ENCODE peak calls at places on chromosome 4, in seven cellular contexts. Q, M, A, R, H, B and O are unnamed samples.

GRCh38 chr4:183541081-183542045 is 36.5 kb downstream of the ING2 start:
- DNase-seq in Q (peak), M (no peak), A (no peak), R (no peak), H (no peak), B (peak), O (no peak)

GRCh38 chr4:2048831-2049230 is 10.3 kb upstream of the NAT8L start:
- DNase-seq in Q (no peak), M (no peak), A (peak), R (no peak), H (no peak), B (no peak), O (no peak)

GRCh38 chr4:123505077-123505456 is 108.5 kb downstream of the SPRY1 start:
- DNase-seq in Q (no peak), M (no peak), A (no peak), R (no peak), H (no peak), B (no peak), O (no peak)

GRCh38 chr4:163748474-163748873 is 254.0 kb downstream of the TMA16 start:
- DNase-seq in Q (peak), M (peak), A (no peak), R (no peak), H (no peak), B (no peak), O (peak)

GRCh38 chr4:132123870-132124623 is 1025.0 kb upstream of the PCDH10 start:
- DNase-seq in Q (peak), M (peak), A (no peak), R (no peak), H (no peak), B (no peak), O (peak)

GRCh38 chr4:1993169-1993516 is 15.6 kb downstream of the NELFA start:
- DNase-seq in Q (no peak), M (no peak), A (no peak), R (no peak), H (no peak), B (no peak), O (no peak)

GRCh38 chr4:112352736-112353135 is 55.6 kb downstream of the ALPK1 start:
- DNase-seq in Q (no peak), M (no peak), A (no peak), R (no peak), H (no peak), B (no peak), O (no peak)

GRCh38 chr4:85486425-85487101 is 11.6 kb downstream of the ARHGAP24 start:
- DNase-seq in Q (peak), M (no peak), A (no peak), R (no peak), H (no peak), B (peak), O (peak)

GRCh38 chr4:5045099-5045498 is 6.2 kb upstream of the STK32B start:
- DNase-seq in Q (no peak), M (no peak), A (no peak), R (peak), H (peak), B (peak), O (no peak)

GRCh38 chr4:48693856-48694574 is 86.1 kb downstream of the FRYL start:
- DNase-seq in Q (no peak), M (no peak), A (no peak), R (no peak), H (no peak), B (no peak), O (no peak)

GRCh38 chr4:142404191-142404611 is 441.9 kb downstream of the INPP4B start:
- DNase-seq in Q (peak), M (peak), A (no peak), R (peak), H (peak), B (peak), O (peak)

GRCh38 chr4:142406917-142407501 is 439.1 kb downstream of the INPP4B start:
- DNase-seq in Q (no peak), M (no peak), A (no peak), R (no peak), H (peak), B (no peak), O (peak)

GRCh38 chr4:142407569-142407968 is 438.5 kb downstream of the INPP4B start:
- DNase-seq in Q (no peak), M (no peak), A (no peak), R (no peak), H (no peak), B (no peak), O (peak)

GRCh38 chr4:142405021-142405991 is 440.8 kb downstream of the INPP4B start:
- DNase-seq in Q (peak), M (peak), A (peak), R (peak), H (peak), B (peak), O (peak)

DNA sequence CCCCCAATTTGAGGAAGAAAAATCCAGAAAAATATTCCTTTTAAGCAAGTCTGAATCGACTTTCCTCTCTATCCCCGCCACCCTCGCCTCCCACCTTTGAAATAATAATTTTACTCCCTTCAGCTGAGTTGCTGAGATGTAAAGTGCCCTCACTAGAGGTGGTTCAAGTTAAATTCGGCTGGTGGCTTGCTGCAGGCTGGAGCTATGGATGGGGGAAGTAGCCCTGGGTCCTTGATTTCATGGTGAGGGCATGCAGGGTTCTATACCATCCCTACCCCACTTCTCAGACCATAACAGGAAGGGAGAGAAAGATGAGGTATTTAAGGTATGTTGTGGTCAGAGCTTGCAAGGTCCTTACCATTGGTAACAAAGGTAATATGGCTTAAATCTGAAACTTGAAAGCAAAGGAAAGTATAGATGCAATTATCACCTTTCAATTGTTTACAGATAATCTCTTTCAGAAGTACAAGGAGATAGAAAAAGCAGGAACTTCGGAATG is 440.0 kb downstream of the INPP4B start:
- DNase-seq in Q (peak), M (peak), A (no peak), R (no peak), H (peak), B (peak), O (peak)
- H3K4me3 ChIP-seq in Q (peak), M (peak), A (no peak), R (no peak), H (peak), B (peak), O (peak)

DNA sequence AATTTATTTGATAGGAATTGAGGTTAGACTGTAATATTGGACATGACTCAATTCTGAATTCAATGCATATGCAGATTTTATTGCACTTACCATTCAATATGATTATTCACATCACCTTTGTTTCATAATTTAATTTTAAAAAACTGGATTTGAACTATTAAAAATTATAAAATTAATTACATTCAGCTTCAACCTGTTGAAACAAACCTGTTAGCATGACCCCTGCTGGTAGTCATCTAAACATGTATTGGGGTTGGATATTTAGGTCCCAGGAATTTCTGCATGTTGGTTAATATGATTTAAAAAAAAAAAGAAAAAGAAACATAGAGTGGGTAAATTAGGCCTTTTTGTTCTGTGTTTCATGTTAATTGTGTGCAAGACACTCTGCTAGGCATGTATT is 85.9 kb downstream of the ARSJ start:
- DNase-seq in Q (peak), M (no peak), A (no peak), R (no peak), H (no peak), B (peak), O (peak)
- TF ChIP-seq CTCF in Q (peak), M (peak), A (no peak), R (no peak), H (peak), B (peak), O (peak)

GRCh38 chr4:140811429-140811828 is 55.2 kb upstream of the TBC1D9 start:
- DNase-seq in Q (no peak), M (no peak), A (no peak), R (no peak), H (no peak), B (no peak), O (no peak)

GRCh38 chr4:140812916-140813315 is 56.7 kb upstream of the TBC1D9 start:
- DNase-seq in Q (no peak), M (no peak), A (no peak), R (no peak), H (no peak), B (no peak), O (no peak)

GRCh38 chr4:140816806-140817205 is 60.6 kb upstream of the TBC1D9 start:
- DNase-seq in Q (no peak), M (no peak), A (no peak), R (no peak), H (no peak), B (no peak), O (no peak)

GRCh38 chr4:140809671-140810070 is 53.5 kb upstream of the TBC1D9 start:
- DNase-seq in Q (no peak), M (no peak), A (no peak), R (no peak), H (no peak), B (no peak), O (no peak)

GRCh38 chr4:140813804-140814203 is 57.6 kb upstream of the TBC1D9 start:
- DNase-seq in Q (no peak), M (no peak), A (no peak), R (no peak), H (no peak), B (no peak), O (no peak)
- H3K4me3 ChIP-seq in Q (no peak), M (no peak), A (no peak), R (no peak), H (no peak), B (no peak), O (no peak)

GRCh38 chr4:68904786-68905185 is 46.8 kb downstream of the UGT2A3 start:
- DNase-seq in Q (peak), M (peak), A (no peak), R (no peak), H (no peak), B (no peak), O (peak)
- TF ChIP-seq CTCF in Q (peak), M (no peak), A (no peak), R (no peak), H (no peak), B (no peak), O (peak)

GRCh38 chr4:158826882-158827281 is 58.1 kb downstream of the FNIP2 start:
- DNase-seq in Q (peak), M (peak), A (no peak), R (no peak), H (no peak), B (no peak), O (peak)

GRCh38 chr4:158827475-158828085 is 58.8 kb downstream of the FNIP2 start:
- DNase-seq in Q (no peak), M (no peak), A (no peak), R (no peak), H (no peak), B (no peak), O (no peak)

GRCh38 chr4:158826057-158826456 is 57.2 kb downstream of the FNIP2 start:
- DNase-seq in Q (no peak), M (no peak), A (no peak), R (no peak), H (no peak), B (no peak), O (no peak)

GRCh38 chr4:158824425-158825274 is 55.8 kb downstream of the FNIP2 start:
- DNase-seq in Q (peak), M (no peak), A (no peak), R (no peak), H (no peak), B (peak), O (peak)

DNA sequence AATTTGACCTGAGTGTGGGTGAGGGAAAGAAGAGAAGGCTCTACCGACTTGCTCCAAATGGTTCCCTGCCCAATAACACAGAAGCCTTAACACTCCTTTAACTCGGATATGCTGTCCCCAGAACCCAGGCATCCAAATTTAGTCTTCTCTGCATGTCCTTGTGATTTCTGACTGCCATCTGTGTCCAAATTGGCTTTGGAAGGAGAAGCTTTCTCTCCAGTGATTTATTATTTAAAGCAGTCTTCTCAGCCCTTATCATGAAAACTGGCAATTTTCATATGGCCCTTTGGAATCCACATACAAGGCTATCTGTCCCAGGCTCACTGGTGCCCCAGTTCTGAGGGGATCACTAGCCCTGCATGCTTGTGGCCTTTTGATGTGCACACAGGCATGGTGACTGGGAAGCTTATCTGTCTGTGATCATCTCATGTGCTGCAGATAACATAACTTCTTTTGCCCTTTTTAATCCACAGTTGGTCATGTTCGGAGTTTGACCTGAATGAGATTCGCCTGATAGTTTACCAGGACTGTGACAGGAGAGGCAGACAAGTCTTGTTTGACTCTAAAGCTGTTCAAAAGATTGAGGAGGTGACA is 56.7 kb downstream of the FNIP2 start:
- DNase-seq in Q (no peak), M (no peak), A (no peak), R (no peak), H (no peak), B (no peak), O (no peak)
- H3K4me3 ChIP-seq in Q (no peak), M (no peak), A (no peak), R (no peak), H (no peak), B (no peak), O (no peak)

DNA sequence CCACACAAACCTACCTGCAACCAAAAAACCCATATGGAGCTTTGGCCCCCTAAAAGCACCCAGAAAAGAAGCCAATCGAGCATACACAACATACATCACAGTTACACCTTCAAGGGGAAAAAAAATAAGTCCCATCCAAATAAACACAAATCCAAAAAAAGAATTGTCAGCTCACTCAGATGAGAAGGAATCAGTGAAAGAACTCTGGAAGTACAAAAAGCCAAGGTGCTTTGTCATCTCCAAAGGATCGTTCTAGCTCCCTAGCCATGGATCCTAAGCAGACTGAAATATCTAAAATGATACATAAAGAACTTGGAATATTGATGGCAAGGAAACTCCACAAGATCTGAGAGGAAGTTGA is 119.2 kb downstream of the NEK1 start:
- DNase-seq in Q (no peak), M (no peak), A (no peak), R (no peak), H (no peak), B (no peak), O (no peak)
- TF ChIP-seq CTCF in Q (no peak), M (no peak), A (no peak), R (no peak), H (no peak), B (no peak), O (no peak)

GRCh38 chr4:100517864-100518341 is at the start of gene EMCN:
- DNase-seq in Q (no peak), M (no peak), A (no peak), R (peak), H (no peak), B (peak), O (no peak)
- H3K4me3 ChIP-seq in Q (no peak), M (no peak), A (peak), R (peak), H (no peak), B (peak), O (no peak)

DNA sequence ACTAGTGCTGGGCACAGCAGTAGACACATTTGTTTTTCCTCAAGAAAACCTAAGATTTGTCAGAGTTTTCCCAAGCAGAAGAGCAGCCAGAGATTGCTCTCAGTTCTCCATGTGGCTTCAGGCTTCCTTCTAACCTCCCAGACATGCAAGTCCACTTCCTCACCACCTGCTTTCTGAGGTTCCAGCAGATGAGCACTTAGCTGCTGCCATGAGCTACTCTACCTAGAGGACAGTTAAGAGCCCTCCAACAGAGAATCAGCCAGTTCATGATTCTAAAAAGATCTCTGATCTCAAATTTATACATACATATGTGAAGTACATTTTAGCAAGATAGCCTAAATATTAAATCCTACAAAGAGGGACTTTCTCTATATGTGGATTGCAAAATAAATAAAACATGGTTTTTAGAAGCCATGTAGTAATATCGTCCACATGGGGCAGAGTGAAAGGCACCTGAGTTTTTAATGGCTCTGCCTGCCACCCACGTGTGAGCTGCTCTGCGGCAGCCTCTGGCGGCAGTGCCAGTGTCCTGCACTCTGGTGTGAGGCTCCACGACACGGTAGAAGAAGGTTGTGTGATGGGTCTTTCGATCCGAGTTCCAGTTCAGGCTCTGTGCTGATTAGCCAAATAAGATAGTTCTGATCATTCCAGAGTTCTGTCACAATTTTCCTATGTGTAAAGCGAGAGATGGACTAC is 10.3 kb downstream of the CYP4V2 start:
- DNase-seq in Q (peak), M (peak), A (peak), R (peak), H (no peak), B (peak), O (peak)
- TF ChIP-seq CTCF in Q (peak), M (peak), A (peak), R (peak), H (peak), B (peak), O (peak)

GRCh38 chr4:98448923-98449322 is 187.7 kb downstream of the RAP1GDS1 start:
- DNase-seq in Q (peak), M (peak), A (peak), R (peak), H (peak), B (no peak), O (peak)
- H3K4me3 ChIP-seq in Q (no peak), M (no peak), A (no peak), R (no peak), H (no peak), B (no peak), O (no peak)

GRCh38 chr4:179750374-179750773 is 2308.1 kb upstream of the AGA start:
- DNase-seq in Q (no peak), M (no peak), A (no peak), R (no peak), H (no peak), B (no peak), O (no peak)
- TF ChIP-seq CTCF in Q (no peak), M (no peak), A (no peak), R (no peak), H (no peak), B (no peak), O (no peak)